ENCODE peak calls at places on chromosomes 4 and X, in seven cellular contexts. J is pancreas, W is GM23248, Y is lung, K is MM.1S, A is A673, L is IMR-90. S is an unnamed sample. For H3K4me1, the result is how much of the 10 kb centered on the place peaks cover.

GRCh38 chrX:10235851-10236250 is 79.1 kb downstream of the CLCN4 start:
- DNase-seq in J (no peak), W (peak), Y (no peak), K (no peak), A (no peak), L (peak), S (no peak)

GRCh38 chrX:136714626-136715599 is 65.8 kb downstream of the ARHGEF6 start:
- DNase-seq in J (no peak), W (no peak), Y (no peak), K (peak), A (no peak), L (no peak), S (no peak)

GRCh38 chr4:8308144-8308543 is 38.6 kb downstream of the HTRA3 start:
- DNase-seq in J (no peak), W (no peak), Y (no peak), K (no peak), A (no peak), L (no peak), S (no peak)

GRCh38 chr4:158202475-158202874 is 7.8 kb upstream of the TMEM144 start:
- DNase-seq in J (no peak), W (no peak), Y (no peak), K (peak), A (no peak), L (no peak), S (no peak)

GRCh38 chr4:60133414-60133813 is 1066.7 kb upstream of the ADGRL3 start:
- DNase-seq in J (no peak), W (no peak), Y (no peak), K (no peak), A (no peak), L (peak), S (no peak)

GRCh38 chrX:129701624-129702069 is 37.1 kb upstream of the XPNPEP2 start:
- DNase-seq in J (peak), W (peak), Y (no peak), K (no peak), A (no peak), L (peak), S (no peak)

GRCh38 chr4:184664445-184665210 is 15.1 kb downstream of the PRIMPOL start:
- DNase-seq in J (no peak), W (peak), Y (no peak), K (no peak), A (peak), L (peak), S (peak)

GRCh38 chrX:130097507-130098201 is 12.6 kb downstream of the ELF4 start:
- DNase-seq in J (no peak), W (no peak), Y (no peak), K (no peak), A (no peak), L (no peak), S (peak)

GRCh38 chr4:5982156-5982973 is 35.9 kb downstream of the C4orf50 start:
- DNase-seq in J (no peak), W (no peak), Y (no peak), K (no peak), A (no peak), L (no peak), S (no peak)

GRCh38 chr4:110623710-110624015 is 786 bp upstream of the PITX2 start:
- DNase-seq in J (no peak), W (no peak), Y (no peak), K (no peak), A (no peak), L (no peak), S (no peak)

GRCh38 chr4:169252339-169253086 is 18.2 kb downstream of the SH3RF1 start:
- DNase-seq in J (no peak), W (no peak), Y (no peak), K (no peak), A (no peak), L (peak), S (peak)

GRCh38 chrX:154599531-154599930 is 14.6 kb downstream of the CTAG1A start:
- DNase-seq in J (no peak), W (no peak), Y (no peak), K (no peak), A (no peak), L (no peak), S (no peak)

GRCh38 chr4:158121203-158121586 is 51.6 kb downstream of the GASK1B start:
- DNase-seq in J (no peak), W (peak), Y (peak), K (no peak), A (no peak), L (peak), S (peak)

GRCh38 chr4:55409468-55410171 is 13.9 kb downstream of the TMEM165 start:
- DNase-seq in J (no peak), W (peak), Y (no peak), K (no peak), A (peak), L (peak), S (no peak)

GRCh38 chr4:55253911-55254593 is 92.0 kb upstream of the SRD5A3 start:
- DNase-seq in J (no peak), W (no peak), Y (no peak), K (no peak), A (no peak), L (no peak), S (no peak)

GRCh38 chrX:129959493-129959832 is 23.0 kb upstream of the BCORL1 start:
- DNase-seq in J (no peak), W (peak), Y (no peak), K (no peak), A (no peak), L (peak), S (no peak)

GRCh38 chrX:30863969-30864368 is 25.1 kb downstream of the TAB3 start:
- DNase-seq in J (no peak), W (no peak), Y (no peak), K (no peak), A (no peak), L (peak), S (no peak)

GRCh38 chrX:13085533-13085932 is 41.1 kb upstream of the FAM9C start:
- DNase-seq in J (no peak), W (no peak), Y (no peak), K (no peak), A (no peak), L (no peak), S (no peak)

GRCh38 chr4:56772134-56772533 is 49.4 kb downstream of the SPINK2 start:
- DNase-seq in J (no peak), W (peak), Y (no peak), K (no peak), A (no peak), L (peak), S (no peak)

GRCh38 chr4:115154826-115155225 is 41.4 kb upstream of the NDST4 start:
- DNase-seq in J (no peak), W (peak), Y (no peak), K (no peak), A (peak), L (no peak), S (no peak)

GRCh38 chrX:69314436-69315348 is 149.4 kb upstream of the PJA1 start:
- DNase-seq in J (no peak), W (no peak), Y (no peak), K (no peak), A (no peak), L (no peak), S (no peak)

GRCh38 chr4:181138116-181138515 is 1105.1 kb upstream of the TENM3 start:
- DNase-seq in J (no peak), W (no peak), Y (no peak), K (no peak), A (no peak), L (no peak), S (no peak)

GRCh38 chrX:41923925-41924693 is 755 bp upstream of the CASK start:
- DNase-seq in J (peak), W (peak), Y (no peak), K (peak), A (peak), L (peak), S (peak)

GRCh38 chrX:71632923-71633657 is 14.8 kb upstream of the CXCR3 start:
- DNase-seq in J (no peak), W (no peak), Y (no peak), K (no peak), A (no peak), L (no peak), S (peak)

GRCh38 chrX:40108084-40108958 is 10.6 kb upstream of the BCOR start:
- DNase-seq in J (peak), W (peak), Y (no peak), K (no peak), A (peak), L (no peak), S (peak)

GRCh38 chr4:173073939-173074500 is 94.6 kb upstream of the GALNT7 start:
- DNase-seq in J (no peak), W (no peak), Y (no peak), K (no peak), A (no peak), L (no peak), S (no peak)

GRCh38 chrX:131273024-131273423 is 16.1 kb downstream of the IGSF1 start:
- DNase-seq in J (no peak), W (no peak), Y (no peak), K (no peak), A (no peak), L (no peak), S (no peak)

GRCh38 chrX:97637289-97637688 is 753.6 kb downstream of the RPA4 start:
- DNase-seq in J (no peak), W (no peak), Y (no peak), K (no peak), A (no peak), L (no peak), S (no peak)

GRCh38 chrX:17608898-17609297 is 128.4 kb upstream of the SCML1 start:
- DNase-seq in J (peak), W (no peak), Y (no peak), K (no peak), A (no peak), L (no peak), S (no peak)

GRCh38 chrX:11609109-11609508 is 56.6 kb downstream of the ARHGAP6 start:
- DNase-seq in J (no peak), W (no peak), Y (no peak), K (no peak), A (no peak), L (no peak), S (no peak)

GRCh38 chr4:14888790-14889189 is 113.5 kb upstream of the CPEB2 start:
- DNase-seq in J (no peak), W (peak), Y (no peak), K (no peak), A (no peak), L (no peak), S (no peak)

GRCh38 chr4:53322696-53323095 is 43.2 kb downstream of the SCFD2 start:
- DNase-seq in J (no peak), W (no peak), Y (no peak), K (no peak), A (peak), L (no peak), S (peak)

GRCh38 chrX:48937065-48937907 is 18.5 kb upstream of the PIM2 start:
- DNase-seq in J (no peak), W (peak), Y (peak), K (peak), A (no peak), L (no peak), S (peak)

GRCh38 chrX:65598559-65599147 is 64.1 kb upstream of the LAS1L start:
- DNase-seq in J (no peak), W (no peak), Y (no peak), K (no peak), A (no peak), L (no peak), S (no peak)

GRCh38 chrX:64977051-64977450 is 801 bp upstream of the ZC4H2 start:
- DNase-seq in J (no peak), W (no peak), Y (no peak), K (no peak), A (no peak), L (no peak), S (no peak)

GRCh38 chr4:78556655-78557054 is 5.1 kb downstream of the ANXA3 start:
- DNase-seq in J (no peak), W (no peak), Y (no peak), K (no peak), A (no peak), L (no peak), S (no peak)

GRCh38 chr4:55256787-55257186 is 89.3 kb upstream of the SRD5A3 start:
- DNase-seq in J (no peak), W (no peak), Y (no peak), K (no peak), A (no peak), L (no peak), S (no peak)

GRCh38 chrX:13101439-13102139 is 57.2 kb upstream of the FAM9C start:
- DNase-seq in J (peak), W (peak), Y (peak), K (no peak), A (peak), L (peak), S (peak)

GRCh38 chr4:76589872-76590846 is 155.1 kb downstream of the SHROOM3 start:
- DNase-seq in J (peak), W (peak), Y (peak), K (no peak), A (no peak), L (peak), S (no peak)

GRCh38 chr4:76590847-76591281 is 155.8 kb downstream of the SHROOM3 start:
- DNase-seq in J (no peak), W (peak), Y (no peak), K (no peak), A (no peak), L (peak), S (no peak)

GRCh38 chr4:76585897-76586360 is 150.9 kb downstream of the SHROOM3 start:
- DNase-seq in J (peak), W (peak), Y (peak), K (peak), A (no peak), L (no peak), S (peak)

GRCh38 chr4:76589402-76589801 is 154.4 kb downstream of the SHROOM3 start:
- DNase-seq in J (no peak), W (peak), Y (peak), K (no peak), A (no peak), L (peak), S (peak)

DNA sequence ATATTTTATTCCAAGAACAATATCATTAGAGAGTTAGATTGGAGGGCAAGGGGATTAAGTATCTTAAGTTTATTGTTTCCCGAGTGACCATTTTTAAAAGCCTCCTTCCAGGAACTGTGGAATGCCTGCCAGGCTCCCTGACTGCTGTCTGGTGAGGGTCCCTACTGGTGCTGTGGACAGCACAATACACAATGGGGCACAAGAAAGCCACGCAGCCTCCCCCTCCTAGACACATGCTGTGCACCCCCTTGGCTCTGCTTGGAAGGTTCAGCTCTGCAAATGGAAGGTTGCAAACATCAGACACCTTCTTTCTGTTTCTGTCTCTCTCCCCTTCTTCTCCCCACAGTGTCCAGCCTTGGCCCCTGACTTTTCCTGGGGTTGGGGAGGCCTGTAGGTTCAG is 153.2 kb downstream of the SHROOM3 start:
- DNase-seq in J (no peak), W (no peak), Y (no peak), K (no peak), A (no peak), L (no peak), S (no peak)
- H3K4me1 ChIP-seq in J (under half), W (under half), Y (under half), K (under half), A (under half), L (under half), S (under half)

GRCh38 chrX:57289089-57289488 is 2.6 kb downstream of the FAAH2 start:
- DNase-seq in J (no peak), W (no peak), Y (no peak), K (no peak), A (no peak), L (no peak), S (no peak)

GRCh38 chrX:57282568-57282967 is 3.9 kb upstream of the FAAH2 start:
- DNase-seq in J (no peak), W (no peak), Y (no peak), K (peak), A (no peak), L (no peak), S (no peak)

GRCh38 chrX:57285001-57285400 is 1.5 kb upstream of the FAAH2 start:
- DNase-seq in J (no peak), W (no peak), Y (no peak), K (peak), A (no peak), L (no peak), S (no peak)

GRCh38 chrX:57286507-57287251 is at the start of gene FAAH2:
- DNase-seq in J (peak), W (no peak), Y (peak), K (peak), A (peak), L (no peak), S (peak)
- H3K4me3 ChIP-seq in J (peak), W (no peak), Y (peak), K (peak), A (no peak), L (no peak), S (peak)

GRCh38 chr4:155494037-155494718 is 117.4 kb upstream of the MAP9 start:
- DNase-seq in J (no peak), W (no peak), Y (no peak), K (no peak), A (no peak), L (no peak), S (no peak)
- H3K27ac ChIP-seq in J (no peak), W (no peak), Y (no peak), K (no peak), A (no peak), L (no peak), S (no peak)

GRCh38 chr4:1295405-1296055 is 5.8 kb downstream of the MAEA start:
- DNase-seq in J (no peak), W (no peak), Y (no peak), K (no peak), A (no peak), L (no peak), S (no peak)

GRCh38 chr4:1293981-1294380 is 4.3 kb downstream of the MAEA start:
- DNase-seq in J (peak), W (no peak), Y (no peak), K (no peak), A (no peak), L (no peak), S (no peak)

GRCh38 chr4:1293531-1293941 is 3.8 kb downstream of the MAEA start:
- DNase-seq in J (no peak), W (no peak), Y (no peak), K (no peak), A (no peak), L (no peak), S (no peak)

GRCh38 chr4:1294424-1294823 is 4.7 kb downstream of the MAEA start:
- DNase-seq in J (no peak), W (no peak), Y (no peak), K (no peak), A (no peak), L (no peak), S (no peak)

DNA sequence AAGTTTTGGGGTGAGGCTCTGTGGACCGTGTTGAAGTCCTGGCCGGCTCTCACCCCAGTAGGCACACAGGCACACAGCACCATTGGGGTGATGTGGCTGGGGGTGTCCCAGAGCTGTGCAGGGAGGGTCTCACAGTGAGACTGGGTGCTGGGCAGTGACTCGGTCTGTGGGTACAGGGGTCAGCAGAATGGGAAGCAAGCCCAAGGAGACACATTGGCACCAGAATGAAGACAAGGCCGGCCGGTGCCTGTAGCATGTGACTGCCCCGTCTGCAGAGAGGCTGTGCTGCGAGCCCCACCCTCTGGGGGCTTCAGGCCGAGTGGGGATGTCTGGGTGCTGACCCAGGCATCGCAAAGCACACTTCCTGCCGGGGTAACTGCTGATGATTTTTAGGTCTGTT is 5.2 kb downstream of the MAEA start:
- DNase-seq in J (no peak), W (no peak), Y (no peak), K (no peak), A (no peak), L (no peak), S (no peak)
- H3K4me1 ChIP-seq in J (under half), W (under half), Y (under half), K (under half), A (under half), L (under half), S (under half)

DNA sequence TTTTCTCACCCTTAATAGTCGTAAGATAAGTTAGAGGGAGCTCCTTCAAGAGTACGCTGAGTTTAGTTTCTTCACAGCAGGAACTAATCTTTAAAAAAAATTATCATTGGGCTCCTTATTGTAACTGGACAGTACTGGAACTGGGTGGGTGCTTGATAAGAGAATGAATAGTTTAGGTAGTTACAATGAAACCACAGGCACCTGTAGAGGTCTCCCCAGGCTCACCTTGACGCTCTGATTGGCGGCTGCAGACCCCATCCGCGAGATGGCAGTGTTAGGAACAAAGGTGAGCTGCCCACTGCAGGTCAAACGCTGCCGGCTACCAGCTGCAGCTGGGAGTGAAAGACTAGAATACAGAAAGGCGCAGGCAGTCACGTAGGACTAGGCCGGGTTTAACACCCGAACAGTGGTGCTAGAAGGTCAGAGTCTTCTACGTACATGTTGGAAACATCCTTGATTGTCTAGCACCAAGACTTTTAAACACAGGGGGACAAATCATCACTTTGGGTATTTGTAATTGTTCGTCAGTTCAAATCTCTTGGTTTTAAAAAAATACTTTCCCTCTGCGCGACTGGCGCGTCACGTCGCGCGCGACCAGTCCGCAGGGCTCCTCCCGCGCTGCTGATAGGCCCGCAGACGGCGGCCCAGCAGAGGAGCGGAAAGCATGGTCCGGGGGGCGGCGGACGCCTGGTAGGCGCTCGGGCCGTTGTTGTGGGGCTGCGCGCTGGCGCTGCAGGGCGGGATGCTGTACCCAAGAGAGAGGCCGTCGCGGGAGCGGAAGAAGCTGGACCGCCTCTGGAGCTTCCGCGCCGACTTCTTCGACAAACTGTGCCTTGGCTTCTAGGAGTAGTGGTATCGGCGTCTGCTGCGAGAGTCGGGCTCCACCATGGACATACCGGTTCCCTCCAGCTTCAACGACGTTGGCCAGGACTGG is 45.6 kb downstream of the SMARCA5 start:
- DNase-seq in J (peak), W (peak), Y (peak), K (peak), A (peak), L (peak), S (peak)
- H3K4me3 ChIP-seq in J (peak), W (peak), Y (peak), K (peak), A (peak), L (peak), S (peak)

GRCh38 chr4:3483471-3483921 is 20.4 kb downstream of the DOK7 start:
- DNase-seq in J (no peak), W (peak), Y (no peak), K (no peak), A (no peak), L (no peak), S (no peak)
- H3K27ac ChIP-seq in J (no peak), W (peak), Y (peak), K (no peak), A (no peak), L (no peak), S (no peak)

GRCh38 chrX:151801980-151802379 is 67.4 kb downstream of the CNGA2 start:
- DNase-seq in J (no peak), W (peak), Y (no peak), K (no peak), A (no peak), L (no peak), S (peak)

GRCh38 chrX:151806967-151807540 is 72.5 kb downstream of the CNGA2 start:
- DNase-seq in J (no peak), W (no peak), Y (no peak), K (no peak), A (no peak), L (no peak), S (no peak)
- H3K4me1 ChIP-seq in J (under half), W (under half), Y (under half), K (under half), A (under half), L (under half), S (under half)